ENCODE peak calls at places on chromosomes 11 and 22, in six cellular contexts. One of them, this sample, is unnamed.
A peak's percentile ranks its signal among the peaks of the same experiment; 100 is the strongest.

GRCh38 chr11:82738116-82738515 is 4.5 kb upstream of the FAM181B start:
- DNase-seq in RWPE1: no peak
- DNase-seq in brain microvascular endothelial cell: no peak
- DNase-seq in tibial artery: no peak
- DNase-seq in IMR-90: no peak
- DNase-seq in psoas muscle: no peak
- DNase-seq in this sample: no peak

GRCh38 chr22:38657248-38657909 is 941 bp downstream of the CBY1 start:
- DNase-seq in psoas muscle: no peak
- DNase-seq in IMR-90: no peak
- DNase-seq in tibial artery: no peak
- DNase-seq in brain microvascular endothelial cell: peak; percentile 14
- DNase-seq in RWPE1: peak; percentile 28
- DNase-seq in this sample: peak; percentile 59

GRCh38 chr11:118295834-118296454 is 8.6 kb upstream of the CD3E start:
- DNase-seq in brain microvascular endothelial cell: peak; percentile 26
- DNase-seq in tibial artery: no peak
- DNase-seq in RWPE1: peak; percentile 68
- DNase-seq in IMR-90: peak; percentile 12
- DNase-seq in psoas muscle: no peak
- DNase-seq in this sample: peak; percentile 74

GRCh38 chr11:134393638-134394037 is 18.4 kb downstream of the B3GAT1 start:
- DNase-seq in RWPE1: no peak
- DNase-seq in tibial artery: no peak
- DNase-seq in IMR-90: no peak
- DNase-seq in brain microvascular endothelial cell: no peak
- DNase-seq in psoas muscle: no peak
- DNase-seq in this sample: no peak

GRCh38 chr22:23467721-23468294 is 112.3 kb downstream of the IGLL1 start:
- DNase-seq in RWPE1: no peak
- DNase-seq in psoas muscle: no peak
- DNase-seq in brain microvascular endothelial cell: no peak
- DNase-seq in IMR-90: no peak
- DNase-seq in tibial artery: no peak
- DNase-seq in this sample: no peak

GRCh38 chr11:2792376-2793250 is 92.8 kb upstream of the KCNQ1OT1 start:
- DNase-seq in brain microvascular endothelial cell: no peak
- DNase-seq in psoas muscle: peak; percentile 12
- DNase-seq in IMR-90: no peak
- DNase-seq in RWPE1: peak; percentile 29
- DNase-seq in tibial artery: peak; percentile 59
- DNase-seq in this sample: no peak

GRCh38 chr11:1826552-1827094 is 8.2 kb upstream of the SYT8 start:
- DNase-seq in psoas muscle: peak; percentile 29
- DNase-seq in IMR-90: peak; percentile 59
- DNase-seq in brain microvascular endothelial cell: peak; percentile 67
- DNase-seq in RWPE1: peak; percentile 34
- DNase-seq in tibial artery: peak; percentile 94
- DNase-seq in this sample: peak; percentile 74

GRCh38 chr11:78310500-78310909 is 107.1 kb downstream of the GAB2 start:
- DNase-seq in brain microvascular endothelial cell: peak; percentile 28
- DNase-seq in IMR-90: peak; percentile 35
- DNase-seq in RWPE1: no peak
- DNase-seq in psoas muscle: peak; percentile 49
- DNase-seq in tibial artery: peak; percentile 75
- DNase-seq in this sample: no peak

GRCh38 chr11:68581439-68581838 is 102.9 kb upstream of the GAL start:
- DNase-seq in psoas muscle: peak; percentile 29
- DNase-seq in brain microvascular endothelial cell: no peak
- DNase-seq in tibial artery: peak; percentile 76
- DNase-seq in RWPE1: no peak
- DNase-seq in IMR-90: no peak
- DNase-seq in this sample: no peak

GRCh38 chr22:36413022-36413770 is 25.4 kb upstream of the MYH9 start:
- DNase-seq in brain microvascular endothelial cell: no peak
- DNase-seq in IMR-90: peak; percentile 36
- DNase-seq in RWPE1: peak; percentile 26
- DNase-seq in psoas muscle: no peak
- DNase-seq in tibial artery: no peak
- DNase-seq in this sample: no peak

GRCh38 chr11:64659417-64660144 is 63.4 kb downstream of the NRXN2 start:
- DNase-seq in psoas muscle: no peak
- DNase-seq in tibial artery: no peak
- DNase-seq in RWPE1: peak; percentile 76
- DNase-seq in IMR-90: peak; percentile 93
- DNase-seq in brain microvascular endothelial cell: peak; percentile 87
- DNase-seq in this sample: peak; percentile 88

GRCh38 chr11:44303401-44303938 is 6.5 kb downstream of the ALX4 start:
- DNase-seq in RWPE1: no peak
- DNase-seq in brain microvascular endothelial cell: no peak
- DNase-seq in IMR-90: no peak
- DNase-seq in tibial artery: no peak
- DNase-seq in psoas muscle: no peak
- DNase-seq in this sample: no peak

GRCh38 chr11:73416711-73417265 is 40.6 kb downstream of the RELT start:
- DNase-seq in IMR-90: peak; percentile 39
- DNase-seq in psoas muscle: no peak
- DNase-seq in brain microvascular endothelial cell: no peak
- DNase-seq in RWPE1: no peak
- DNase-seq in tibial artery: no peak
- DNase-seq in this sample: no peak

GRCh38 chr22:19876314-19876940 is 21.8 kb upstream of the GNB1L start:
- DNase-seq in brain microvascular endothelial cell: no peak
- DNase-seq in tibial artery: no peak
- DNase-seq in RWPE1: no peak
- DNase-seq in IMR-90: no peak
- DNase-seq in psoas muscle: peak; percentile 9
- DNase-seq in this sample: no peak

GRCh38 chr11:119891392-119891791 is 162.4 kb upstream of the NECTIN1 start:
- DNase-seq in RWPE1: no peak
- DNase-seq in psoas muscle: no peak
- DNase-seq in brain microvascular endothelial cell: no peak
- DNase-seq in tibial artery: no peak
- DNase-seq in IMR-90: no peak
- DNase-seq in this sample: no peak

GRCh38 chr11:24609778-24610177 is 112.9 kb downstream of the LUZP2 start:
- DNase-seq in psoas muscle: no peak
- DNase-seq in tibial artery: no peak
- DNase-seq in RWPE1: no peak
- DNase-seq in IMR-90: no peak
- DNase-seq in brain microvascular endothelial cell: no peak
- DNase-seq in this sample: no peak

GRCh38 chr11:73413246-73413645 is 37.0 kb downstream of the RELT start:
- DNase-seq in brain microvascular endothelial cell: no peak
- DNase-seq in RWPE1: no peak
- DNase-seq in IMR-90: no peak
- DNase-seq in tibial artery: no peak
- DNase-seq in psoas muscle: no peak
- DNase-seq in this sample: no peak

GRCh38 chr11:44096360-44097188 is 1.1 kb downstream of the EXT2 start:
- DNase-seq in IMR-90: peak; percentile 21
- DNase-seq in brain microvascular endothelial cell: no peak
- DNase-seq in tibial artery: no peak
- DNase-seq in RWPE1: peak; percentile 84
- DNase-seq in psoas muscle: no peak
- DNase-seq in this sample: peak; percentile 88

GRCh38 chr11:68870470-68870869 is 28.8 kb upstream of the CPT1A start:
- DNase-seq in IMR-90: no peak
- DNase-seq in psoas muscle: no peak
- DNase-seq in brain microvascular endothelial cell: no peak
- DNase-seq in RWPE1: no peak
- DNase-seq in tibial artery: no peak
- DNase-seq in this sample: no peak

GRCh38 chr11:79506734-79507344 is 66.0 kb upstream of the TENM4 start:
- DNase-seq in brain microvascular endothelial cell: no peak
- DNase-seq in psoas muscle: no peak
- DNase-seq in tibial artery: no peak
- DNase-seq in IMR-90: no peak
- DNase-seq in RWPE1: no peak
- DNase-seq in this sample: no peak

GRCh38 chr11:75514596-75514995 is 11.1 kb downstream of the GDPD5 start:
- DNase-seq in RWPE1: no peak
- DNase-seq in tibial artery: no peak
- DNase-seq in psoas muscle: no peak
- DNase-seq in brain microvascular endothelial cell: no peak
- DNase-seq in IMR-90: no peak
- DNase-seq in this sample: no peak

GRCh38 chr11:35272391-35272821 is 133.4 kb downstream of the CD44 start:
- DNase-seq in brain microvascular endothelial cell: no peak
- DNase-seq in psoas muscle: no peak
- DNase-seq in RWPE1: no peak
- DNase-seq in tibial artery: no peak
- DNase-seq in IMR-90: no peak
- DNase-seq in this sample: no peak

GRCh38 chr11:126855536-126855935 is 145.0 kb downstream of the KIRREL3 start:
- DNase-seq in tibial artery: no peak
- DNase-seq in brain microvascular endothelial cell: no peak
- DNase-seq in psoas muscle: no peak
- DNase-seq in RWPE1: no peak
- DNase-seq in IMR-90: no peak
- DNase-seq in this sample: no peak

GRCh38 chr22:19940536-19941364 is 822 bp upstream of the COMT start:
- DNase-seq in brain microvascular endothelial cell: no peak
- DNase-seq in IMR-90: no peak
- DNase-seq in RWPE1: no peak
- DNase-seq in tibial artery: no peak
- DNase-seq in psoas muscle: no peak
- DNase-seq in this sample: no peak

GRCh38 chr11:66494458-66494857 is 14.2 kb downstream of the DPP3 start:
- DNase-seq in IMR-90: no peak
- DNase-seq in tibial artery: no peak
- DNase-seq in brain microvascular endothelial cell: no peak
- DNase-seq in psoas muscle: no peak
- DNase-seq in RWPE1: no peak
- DNase-seq in this sample: no peak

GRCh38 chr11:96112192-96113099 is 188.5 kb upstream of the MTMR2 start:
- DNase-seq in RWPE1: no peak
- DNase-seq in brain microvascular endothelial cell: no peak
- DNase-seq in IMR-90: peak; percentile 54
- DNase-seq in tibial artery: no peak
- DNase-seq in psoas muscle: no peak
- DNase-seq in this sample: no peak

GRCh38 chr11:2209900-2210321 is 38.3 kb upstream of the TH start:
- DNase-seq in brain microvascular endothelial cell: no peak
- DNase-seq in IMR-90: no peak
- DNase-seq in psoas muscle: peak; percentile 7
- DNase-seq in tibial artery: peak; percentile 53
- DNase-seq in RWPE1: no peak
- DNase-seq in this sample: no peak

DNA sequence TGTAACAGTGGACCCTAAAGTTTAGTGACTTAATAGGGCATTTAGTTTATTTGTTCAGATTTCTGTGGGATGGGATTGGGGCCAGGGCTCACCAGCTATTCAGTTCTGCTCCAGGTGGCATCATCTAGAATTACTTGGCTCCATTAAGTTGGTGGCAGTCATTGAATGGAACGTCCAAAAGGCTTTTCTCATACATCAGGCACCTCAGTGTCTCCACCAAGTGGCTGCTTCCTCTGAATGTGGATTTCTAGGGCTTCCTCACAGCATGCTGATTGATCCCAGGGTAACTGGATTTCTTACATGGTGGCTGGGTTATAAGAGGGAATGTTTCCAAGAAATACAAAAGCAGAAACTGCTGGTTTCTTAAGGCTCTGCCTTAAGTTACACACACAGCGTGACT is 34.7 kb downstream of the USP47 start:
- DNase-seq in RWPE1: peak; percentile 13
- DNase-seq in IMR-90: no peak
- DNase-seq in psoas muscle: no peak
- DNase-seq in tibial artery: no peak
- DNase-seq in brain microvascular endothelial cell: peak; percentile 20
- DNase-seq in this sample: no peak
- TF ChIP-seq CTCF in RWPE1: no peak
- TF ChIP-seq CTCF in IMR-90: no peak
- TF ChIP-seq CTCF in psoas muscle: peak; percentile 40
- TF ChIP-seq CTCF in tibial artery: no peak
- TF ChIP-seq CTCF in brain microvascular endothelial cell: peak; percentile 64
- TF ChIP-seq CTCF in this sample: peak; percentile 25

DNA sequence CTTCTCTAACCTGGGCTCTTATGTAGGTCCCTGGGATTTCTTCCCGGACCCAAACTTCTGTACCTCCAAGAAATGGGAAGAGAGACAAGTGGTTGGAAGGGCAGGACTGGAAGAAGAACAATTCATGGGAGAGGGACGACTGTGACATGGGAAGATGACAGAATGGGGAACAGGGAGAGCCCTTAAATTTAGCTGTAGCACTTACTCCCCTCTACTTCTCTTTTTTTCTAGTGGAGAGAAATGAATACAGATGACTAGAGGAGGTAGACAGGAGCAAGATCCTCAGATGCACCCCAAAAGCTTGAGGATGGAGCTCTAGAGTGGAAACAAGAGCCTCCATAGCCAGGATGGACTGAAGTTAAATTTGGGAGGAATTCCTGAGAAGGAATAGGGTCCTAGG is 2.3 kb downstream of the RHOG start:
- DNase-seq in RWPE1: no peak
- DNase-seq in IMR-90: no peak
- DNase-seq in psoas muscle: no peak
- DNase-seq in tibial artery: no peak
- DNase-seq in brain microvascular endothelial cell: no peak
- DNase-seq in this sample: no peak
- H3K27ac ChIP-seq in RWPE1: no peak overlapping the region
- H3K27ac ChIP-seq in IMR-90: no peak overlapping the region
- H3K27ac ChIP-seq in psoas muscle: peak overlapping the region; percentile 41
- H3K27ac ChIP-seq in tibial artery: no peak overlapping the region
- H3K27ac ChIP-seq in brain microvascular endothelial cell: no peak overlapping the region
- H3K27ac ChIP-seq in this sample: no peak overlapping the region

DNA sequence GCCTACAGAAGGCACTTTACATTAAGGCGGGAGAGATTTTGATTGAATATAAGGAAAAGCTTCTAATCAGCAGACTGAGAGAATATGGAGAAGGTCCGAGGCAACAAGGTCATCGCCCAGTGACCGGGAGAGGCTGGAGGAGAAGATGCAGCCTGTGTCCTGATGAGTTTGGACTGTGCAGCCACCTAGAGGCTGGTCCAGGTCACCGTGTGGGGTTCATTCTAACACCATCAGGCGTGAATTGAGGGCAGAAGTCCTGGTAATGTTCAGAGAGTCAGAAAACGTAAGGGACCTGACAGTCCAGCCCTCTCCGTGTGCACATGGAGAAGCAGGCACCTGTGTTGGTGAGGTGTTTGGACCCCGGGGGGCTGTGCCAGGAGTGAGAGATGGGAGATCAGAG is 102.7 kb downstream of the FEZ1 start:
- DNase-seq in RWPE1: no peak
- DNase-seq in IMR-90: no peak
- DNase-seq in psoas muscle: no peak
- DNase-seq in brain microvascular endothelial cell: no peak
- DNase-seq in tibial artery: no peak
- DNase-seq in this sample: no peak
- TF ChIP-seq CTCF in RWPE1: no peak
- TF ChIP-seq CTCF in IMR-90: no peak
- TF ChIP-seq CTCF in psoas muscle: no peak
- TF ChIP-seq CTCF in brain microvascular endothelial cell: no peak
- TF ChIP-seq CTCF in tibial artery: no peak
- TF ChIP-seq CTCF in this sample: no peak

GRCh38 chr22:41368543-41368817 is 13.3 kb upstream of the TEF start:
- DNase-seq in RWPE1: no peak
- DNase-seq in IMR-90: no peak
- DNase-seq in brain microvascular endothelial cell: no peak
- DNase-seq in tibial artery: no peak
- DNase-seq in psoas muscle: no peak
- DNase-seq in this sample: no peak
- H3K27ac ChIP-seq in RWPE1: peak overlapping the region; percentile 73
- H3K27ac ChIP-seq in IMR-90: no peak overlapping the region
- H3K27ac ChIP-seq in brain microvascular endothelial cell: no peak overlapping the region
- H3K27ac ChIP-seq in tibial artery: peak overlapping the region; percentile 51
- H3K27ac ChIP-seq in psoas muscle: peak overlapping the region; percentile 77
- H3K27ac ChIP-seq in this sample: no peak overlapping the region

This sample was measured in mammary epithelial cell.